ENCODE peak calls at places on chromosomes 16 and 17, in six cellular contexts. M is RWPE1; V is hepatic stellate cell; I is HEK293T; L is stimulated activated CD4-positive, alpha-beta T cell treated with anti-CD3 and anti-CD28 coated beads, Interleukin-1b, Interleukin-23, amount 100 ng/mL, for 1 hour; A is GM04504. W is an unnamed sample.

GRCh38 chr17:80036715-80037477 is 454 bp downstream of the CCDC40 start:
- DNase-seq in L (no peak), M (no peak), A (no peak), V (peak; percentile 49), I (peak; percentile 52), W (peak; percentile 42)

GRCh38 chr17:27956601-27957445 is 63.7 kb upstream of the LYRM9 start:
- DNase-seq in V (no peak), A (no peak), I (no peak), L (no peak), M (no peak), W (no peak)

GRCh38 chr17:61411944-61412859 is 12.6 kb downstream of the TBX2 start:
- DNase-seq in L (peak; percentile 70), M (peak; percentile 76), V (peak; percentile 89), A (no peak), I (peak; percentile 91), W (peak; percentile 77)

GRCh38 chr17:64507418-64507766 is 615 bp downstream of the CEP95 start:
- DNase-seq in L (no peak), A (no peak), M (peak; percentile 58), V (peak; percentile 68), I (peak; percentile 59), W (peak; percentile 63)

GRCh38 chr17:36920032-36921000 is 17.0 kb upstream of the LHX1 start:
- DNase-seq in M (peak; percentile 53), A (no peak), V (no peak), L (no peak), I (no peak), W (no peak)

GRCh38 chr16:67547423-67548264 is 14.7 kb upstream of the CTCF start:
- DNase-seq in A (no peak), V (peak; percentile 3), L (no peak), I (no peak), M (no peak), W (no peak)

GRCh38 chr16:35559911-35560636 is 2100.7 kb downstream of the TP53TG3F start:
- DNase-seq in L (no peak), I (no peak), V (no peak), M (no peak), A (no peak), W (no peak)

GRCh38 chr16:48000622-48001021 is 155.2 kb downstream of the ABCC12 start:
- DNase-seq in A (no peak), V (no peak), L (no peak), M (no peak), I (no peak), W (no peak)

GRCh38 chr17:2337811-2338657 is 733 bp downstream of the SGSM2 start:
- DNase-seq in A (no peak), V (peak; percentile 83), I (peak; percentile 66), M (peak; percentile 64), L (no peak), W (no peak)

GRCh38 chr16:57600048-57600835 is 28.2 kb upstream of the ADGRG1 start:
- DNase-seq in A (no peak), I (peak; percentile 71), V (no peak), L (no peak), M (peak; percentile 62), W (no peak)